ENCODE peak calls at places on chromosome 6, in four cellular contexts. X, J, G and Y are unnamed samples.

GRCh38 chr6:147817042-147817689 is 308.7 kb downstream of the SAMD5 start:
- DNase-seq in G (no peak), X (no peak), J (no peak), Y (no peak)

GRCh38 chr6:111984081-111984480 is 69.8 kb upstream of the CCN6 start:
- DNase-seq in J (no peak), X (no peak), G (no peak), Y (no peak)

GRCh38 chr6:162264581-162264980 is 463.0 kb downstream of the PRKN start:
- DNase-seq in J (no peak), G (no peak), X (no peak), Y (no peak)

GRCh38 chr6:39791311-39791710 is 865 bp upstream of the DAAM2 start:
- DNase-seq in J (no peak), X (no peak), G (no peak), Y (no peak)

GRCh38 chr6:19332806-19333460 is 504.2 kb upstream of the ID4 start:
- DNase-seq in X (no peak), G (no peak), J (no peak), Y (no peak)

GRCh38 chr6:138239774-138240173 is 21.5 kb upstream of the PBOV1 start:
- DNase-seq in J (no peak), G (no peak), X (no peak), Y (no peak)

GRCh38 chr6:147508073-147508870 is at the start of gene SAMD5:
- DNase-seq in X (no peak), G (no peak), J (no peak), Y (no peak)

GRCh38 chr6:121437861-121438651 is 2.6 kb downstream of the GJA1 start:
- DNase-seq in G (no peak), X (no peak), J (no peak), Y (no peak)

GRCh38 chr6:82917346-82918064 is 148.1 kb downstream of the UBE3D start:
- DNase-seq in X (no peak), J (no peak), G (no peak), Y (no peak)